ENCODE peak calls at places on chromosomes 6 and 20, in five cellular contexts. D, N, A, P and F are unnamed samples. For H4K20me1, the result is how much of the 10 kb centered on the place peaks cover.

GRCh38 chr20:62739581-62740285 is 31.1 kb downstream of the NTSR1 start:
- DNase-seq in D (peak), N (no peak), A (no peak), P (no peak), F (no peak)

GRCh38 chr6:68196645-68197044 is 438.4 kb upstream of the ADGRB3 start:
- DNase-seq in D (peak), N (peak), A (no peak), P (peak), F (no peak)

GRCh38 chr6:25793970-25794369 is 37.9 kb downstream of the SLC17A1 start:
- DNase-seq in D (no peak), N (no peak), A (no peak), P (no peak), F (no peak)

GRCh38 chr6:124870611-124871201 is 91.5 kb upstream of the RNF217 start:
- DNase-seq in D (peak), N (peak), A (no peak), P (peak), F (peak)

GRCh38 chr20:26208296-26209091 is 511.8 kb upstream of the ZNF337 start:
- DNase-seq in D (no peak), N (no peak), A (peak), P (peak), F (peak)

GRCh38 chr6:89118931-89119330 is 1.1 kb upstream of the SRSF12 start:
- DNase-seq in D (no peak), N (no peak), A (no peak), P (no peak), F (no peak)

GRCh38 chr20:64043768-64044167 is 5.7 kb downstream of the SOX18 start:
- DNase-seq in D (no peak), N (no peak), A (no peak), P (no peak), F (no peak)

GRCh38 chr20:57714409-57715267 is 4.8 kb upstream of the PMEPA1 start:
- DNase-seq in D (peak), N (peak), A (no peak), P (no peak), F (no peak)

GRCh38 chr20:39112196-39112743 is 150.1 kb downstream of the DHX35 start:
- DNase-seq in D (peak), N (peak), A (peak), P (peak), F (peak)

GRCh38 chr6:28988536-28989415 is 16.3 kb downstream of the ZNF311 start:
- DNase-seq in D (no peak), N (peak), A (peak), P (peak), F (peak)

GRCh38 chr6:50922579-50923525 is 104.2 kb downstream of the TFAP2B start:
- DNase-seq in D (peak), N (no peak), A (no peak), P (no peak), F (no peak)

GRCh38 chr20:48787861-48788375 is 39.9 kb downstream of the PREX1 start:
- DNase-seq in D (peak), N (peak), A (no peak), P (no peak), F (no peak)

GRCh38 chr20:16922834-16923233 is 174.7 kb downstream of the OTOR start:
- DNase-seq in D (peak), N (peak), A (no peak), P (no peak), F (peak)

GRCh38 chr20:37223053-37223452 is 38.6 kb downstream of the GHRH start:
- DNase-seq in D (peak), N (peak), A (no peak), P (no peak), F (peak)

GRCh38 chr6:144335914-144336313 is 50.8 kb downstream of the UTRN start:
- DNase-seq in D (peak), N (no peak), A (peak), P (no peak), F (no peak)

GRCh38 chr20:13141541-13141940 is 79.5 kb upstream of the ISM1 start:
- DNase-seq in D (no peak), N (no peak), A (no peak), P (no peak), F (no peak)

GRCh38 chr6:87487555-87487954 is 14.8 kb downstream of the SLC35A1 start:
- DNase-seq in D (no peak), N (peak), A (no peak), P (no peak), F (no peak)

GRCh38 chr6:70363741-70364493 is 49.4 kb upstream of the FAM135A start:
- DNase-seq in D (no peak), N (no peak), A (no peak), P (no peak), F (no peak)

GRCh38 chr6:155309150-155309549 is 5.1 kb downstream of the TFB1M start:
- DNase-seq in D (peak), N (peak), A (no peak), P (no peak), F (no peak)

GRCh38 chr20:17650816-17651760 is 31.0 kb downstream of the RRBP1 start:
- DNase-seq in D (peak), N (peak), A (no peak), P (no peak), F (no peak)

GRCh38 chr6:83096791-83097190 is 29.3 kb downstream of the DOP1A start:
- DNase-seq in D (no peak), N (no peak), A (no peak), P (no peak), F (no peak)

GRCh38 chr6:15755555-15755954 is 92.7 kb upstream of the DTNBP1 start:
- DNase-seq in D (no peak), N (peak), A (no peak), P (no peak), F (no peak)

GRCh38 chr6:116596815-116597214 is 19.5 kb upstream of the RSPH4A start:
- DNase-seq in D (peak), N (peak), A (no peak), P (peak), F (peak)

GRCh38 chr6:157679605-157680580 is 143.2 kb upstream of the SNX9 start:
- DNase-seq in D (no peak), N (no peak), A (no peak), P (peak), F (no peak)

GRCh38 chr6:90454835-90455427 is 131.9 kb downstream of the MAP3K7 start:
- DNase-seq in D (peak), N (no peak), A (no peak), P (no peak), F (no peak)

GRCh38 chr6:154017786-154018185 is 21.3 kb upstream of the OPRM1 start:
- DNase-seq in D (no peak), N (no peak), A (no peak), P (no peak), F (no peak)

GRCh38 chr6:15936503-15936902 is 192.4 kb upstream of the MYLIP start:
- DNase-seq in D (no peak), N (no peak), A (no peak), P (no peak), F (no peak)

GRCh38 chr6:45739058-45739457 is 276.6 kb downstream of the CLIC5 start:
- DNase-seq in D (no peak), N (no peak), A (no peak), P (no peak), F (no peak)

GRCh38 chr6:113184291-113184690 is 672.9 kb upstream of the MARCKS start:
- DNase-seq in D (no peak), N (peak), A (no peak), P (no peak), F (no peak)

GRCh38 chr6:75065524-75065923 is 140.3 kb downstream of the COL12A1 start:
- DNase-seq in D (no peak), N (peak), A (peak), P (peak), F (peak)

GRCh38 chr20:59039233-59039632 is 3.4 kb downstream of the PRELID3B start:
- DNase-seq in D (peak), N (peak), A (no peak), P (no peak), F (no peak)

GRCh38 chr20:36098364-36098763 is 56.2 kb upstream of the EPB41L1 start:
- DNase-seq in D (no peak), N (peak), A (no peak), P (no peak), F (no peak)

GRCh38 chr20:47725248-47725973 is 59.9 kb downstream of the SULF2 start:
- DNase-seq in D (peak), N (peak), A (peak), P (peak), F (peak)

GRCh38 chr6:150145427-150145826 is 2.6 kb downstream of the PPP1R14C start:
- DNase-seq in D (no peak), N (no peak), A (no peak), P (no peak), F (no peak)

GRCh38 chr6:150142304-150142656 is 564 bp upstream of the PPP1R14C start:
- DNase-seq in D (peak), N (peak), A (no peak), P (peak), F (no peak)

GRCh38 chr6:150142657-150143501 is at the start of gene PPP1R14C:
- DNase-seq in D (peak), N (no peak), A (peak), P (peak), F (peak)

GRCh38 chr6:150144294-150144868 is 1.5 kb downstream of the PPP1R14C start:
- DNase-seq in D (peak), N (no peak), A (no peak), P (no peak), F (no peak)

DNA sequence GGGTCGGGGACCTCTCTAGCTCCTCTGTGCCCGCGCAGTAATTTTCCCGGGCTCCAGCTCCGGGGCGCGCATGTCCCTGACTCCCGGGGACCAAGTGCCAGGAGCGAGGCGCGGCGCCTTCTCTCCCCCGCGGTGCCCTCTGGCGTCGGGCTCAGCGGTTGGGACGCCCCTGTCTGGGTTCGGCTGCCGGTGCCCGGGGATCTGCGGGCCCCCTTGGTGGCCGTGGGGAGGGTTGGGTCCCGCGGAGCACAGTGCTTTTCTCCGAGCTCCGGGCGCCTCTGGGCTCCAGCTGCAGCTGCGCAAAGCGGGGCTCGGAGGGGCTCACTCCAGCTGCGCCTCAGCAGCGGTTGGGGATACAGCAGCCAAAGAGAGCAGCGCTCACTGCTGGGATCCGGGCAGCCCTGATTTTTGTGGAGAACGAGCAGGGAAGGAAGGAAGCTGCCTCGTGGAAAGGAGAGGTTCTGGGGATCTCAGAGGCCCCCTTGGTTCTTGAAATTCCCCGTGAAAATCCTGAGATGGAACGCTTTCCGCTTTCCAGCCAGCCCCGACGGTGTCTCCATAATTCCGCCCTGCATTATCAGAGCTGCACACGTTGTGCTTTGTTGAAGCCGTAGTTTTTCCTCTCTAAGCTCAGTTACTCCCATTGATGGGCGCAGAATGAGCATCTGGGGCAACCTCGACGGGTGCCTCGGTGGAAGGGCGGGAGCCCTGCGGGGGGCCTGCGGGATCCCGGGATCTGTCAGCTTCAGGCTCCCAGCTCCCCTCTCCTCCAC is 863 bp downstream of the PPP1R14C start:
- DNase-seq in D (no peak), N (no peak), A (peak), P (peak), F (no peak)
- H3K4me2 ChIP-seq in D (peak), N (no peak), A (peak), P (peak), F (peak)

GRCh38 chr6:32975886-32976285 is 7.5 kb downstream of the BRD2 start:
- DNase-seq in D (no peak), N (no peak), A (no peak), P (no peak), F (no peak)
- H4K20me1 ChIP-seq in D (half or more), N (under half), A (half or more), P (half or more), F (half or more)

GRCh38 chr6:106360989-106361430 is 493 bp downstream of the CRYBG1 start:
- DNase-seq in D (peak), N (no peak), A (peak), P (peak), F (peak)
- TF ChIP-seq EZH2 in D (no peak), N (peak), A (peak), P (peak), F (no peak)

DNA sequence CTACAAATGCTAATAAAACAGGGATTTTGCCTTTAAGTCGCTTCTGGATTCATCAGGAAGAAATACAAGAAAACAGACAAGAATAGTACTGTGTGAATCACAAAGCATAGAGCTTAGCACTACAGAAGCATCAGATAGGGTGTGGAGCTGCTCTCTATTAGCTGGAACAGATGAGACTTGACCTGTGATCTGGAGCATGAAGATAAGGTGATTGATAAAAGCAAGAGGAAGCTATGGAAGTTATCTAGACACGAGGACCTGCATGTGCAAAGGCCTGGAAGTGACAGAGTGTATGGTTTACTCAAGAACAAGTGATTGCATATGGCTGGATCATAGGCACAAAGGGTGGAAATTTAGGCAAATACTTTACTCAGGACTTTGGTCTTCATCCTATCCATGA is 113.0 kb upstream of the MLIP start:
- DNase-seq in D (no peak), N (no peak), A (no peak), P (no peak), F (peak)
- H3K4me2 ChIP-seq in D (no peak), N (no peak), A (no peak), P (no peak), F (no peak)

GRCh38 chr6:43627008-43627825 is 1.8 kb downstream of the GTPBP2 start:
- DNase-seq in D (peak), N (peak), A (no peak), P (no peak), F (peak)
- H4K20me1 ChIP-seq in D (under half), N (under half), A (under half), P (under half), F (under half)

GRCh38 chr6:138161118-138161433 is 663 bp upstream of the ARFGEF3 start:
- DNase-seq in D (no peak), N (no peak), A (no peak), P (no peak), F (no peak)
- TF ChIP-seq EZH2 in D (no peak), N (no peak), A (peak), P (no peak), F (no peak)

DNA sequence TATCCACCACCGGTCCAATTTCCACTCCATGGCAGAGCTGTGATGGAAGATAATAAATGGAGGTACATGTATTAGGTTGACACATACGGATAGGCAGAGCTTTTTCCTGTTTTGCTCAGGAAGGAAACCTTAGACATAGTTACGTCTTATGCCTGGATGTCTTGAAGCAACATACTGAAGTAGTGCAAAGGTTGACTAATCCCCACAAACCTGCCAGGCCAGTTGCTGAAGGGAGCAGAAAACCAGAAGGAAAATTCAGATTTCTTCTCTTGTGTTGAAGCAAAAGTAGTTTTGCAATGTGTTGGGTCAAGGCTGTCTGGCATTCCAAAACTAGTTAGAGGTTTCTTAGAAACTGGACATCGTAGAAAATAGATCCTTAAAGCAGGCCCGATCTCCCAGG is 68.7 kb downstream of the PHACTR1 start:
- DNase-seq in D (peak), N (no peak), A (no peak), P (no peak), F (peak)
- H3K4me2 ChIP-seq in D (peak), N (no peak), A (no peak), P (no peak), F (no peak)